ENCODE peak calls at places on chromosomes 7 and 10, in seven cellular contexts. Q, U, T, G, F, S and A are unnamed samples.

GRCh38 chr10:79068562-79069324 is at the start of gene ZMIZ1:
- DNase-seq in Q (peak), U (peak), T (peak), G (peak), F (peak), S (peak), A (peak)

GRCh38 chr10:107834706-107835105 is 670.2 kb upstream of the SORCS1 start:
- DNase-seq in Q (no peak), U (no peak), T (no peak), G (no peak), F (no peak), S (no peak), A (peak)

GRCh38 chr7:142455392-142455791 is 197.5 kb upstream of the PRSS58 start:
- DNase-seq in Q (no peak), U (no peak), T (no peak), G (no peak), F (no peak), S (no peak), A (no peak)

GRCh38 chr10:68633816-68634466 is 73.8 kb downstream of the TET1 start:
- DNase-seq in Q (no peak), U (no peak), T (no peak), G (no peak), F (no peak), S (no peak), A (no peak)

GRCh38 chr10:132922872-132923271 is 19.5 kb downstream of the CFAP46 start:
- DNase-seq in Q (no peak), U (no peak), T (no peak), G (no peak), F (no peak), S (no peak), A (no peak)

GRCh38 chr10:48605786-48606529 is 1.1 kb upstream of the ARHGAP22 start:
- DNase-seq in Q (no peak), U (no peak), T (no peak), G (no peak), F (no peak), S (no peak), A (no peak)

GRCh38 chr7:66946545-66946944 is 25.5 kb downstream of the TMEM248 start:
- DNase-seq in Q (no peak), U (no peak), T (no peak), G (no peak), F (peak), S (no peak), A (peak)

GRCh38 chr10:123008379-123009104 is at the start of the genes ACADSB and IKZF5:
- DNase-seq in Q (peak), U (peak), T (peak), G (peak), F (peak), S (peak), A (peak)

GRCh38 chr10:48330269-48330668 is 23.8 kb downstream of the MAPK8 start:
- DNase-seq in Q (no peak), U (no peak), T (no peak), G (no peak), F (peak), S (no peak), A (no peak)

GRCh38 chr7:11193888-11194287 is 220.2 kb downstream of the PHF14 start:
- DNase-seq in Q (no peak), U (no peak), T (no peak), G (no peak), F (no peak), S (no peak), A (no peak)

GRCh38 chr10:511849-512191 is 177.6 kb downstream of the DIP2C start:
- DNase-seq in Q (no peak), U (no peak), T (no peak), G (no peak), F (no peak), S (no peak), A (no peak)